ENCODE peak calls at places on chromosomes 3 and 15, in ten cellular contexts. P, O, K, M, D, C, Y, X, H and B are unnamed samples.

GRCh38 chr3:24451461-24452099 is 43.1 kb downstream of the THRB start:
- DNase-seq in P (peak), O (no peak), K (no peak), M (no peak), D (no peak), C (no peak), Y (no peak), X (peak), H (no peak), B (no peak)

GRCh38 chr3:169846458-169847193 is 23.1 kb downstream of the LRRC31 start:
- DNase-seq in P (peak), O (no peak), K (no peak), M (no peak), D (no peak), C (no peak), Y (no peak), X (peak), H (no peak), B (peak)

GRCh38 chr15:79179597-79179996 is 89.0 kb upstream of the RASGRF1 start:
- DNase-seq in P (no peak), O (no peak), K (no peak), M (no peak), D (no peak), C (no peak), Y (no peak), X (no peak), H (no peak), B (no peak)

GRCh38 chr15:38563723-38564519 is 693 bp downstream of the RASGRP1 start:
- DNase-seq in P (peak), O (peak), K (peak), M (peak), D (peak), C (peak), Y (peak), X (peak), H (peak), B (peak)

GRCh38 chr15:95682129-95682528 is 648.4 kb upstream of the NR2F2 start:
- DNase-seq in P (no peak), O (no peak), K (no peak), M (no peak), D (no peak), C (no peak), Y (no peak), X (no peak), H (no peak), B (no peak)

GRCh38 chr15:83379574-83379973 is 67.6 kb upstream of the SH3GL3 start:
- DNase-seq in P (peak), O (no peak), K (no peak), M (no peak), D (no peak), C (no peak), Y (no peak), X (peak), H (no peak), B (no peak)

GRCh38 chr3:56855856-56856538 is 54.2 kb upstream of the ARHGEF3 start:
- DNase-seq in P (no peak), O (no peak), K (peak), M (peak), D (peak), C (no peak), Y (peak), X (no peak), H (no peak), B (no peak)

GRCh38 chr15:42035362-42035761 is 14.5 kb upstream of the PLA2G4E start:
- DNase-seq in P (no peak), O (no peak), K (no peak), M (no peak), D (no peak), C (peak), Y (peak), X (peak), H (peak), B (peak)

GRCh38 chr3:72899349-72899765 is 11.5 kb downstream of the GXYLT2 start:
- DNase-seq in P (no peak), O (no peak), K (no peak), M (no peak), D (no peak), C (no peak), Y (no peak), X (peak), H (no peak), B (no peak)

GRCh38 chr15:71559098-71559497 is 251.3 kb upstream of the NR2E3 start:
- DNase-seq in P (no peak), O (no peak), K (no peak), M (no peak), D (no peak), C (no peak), Y (no peak), X (peak), H (no peak), B (no peak)

GRCh38 chr3:147422226-147422933 is 13.2 kb downstream of the ZIC1 start:
- DNase-seq in P (no peak), O (no peak), K (no peak), M (no peak), D (peak), C (no peak), Y (no peak), X (no peak), H (no peak), B (peak)

GRCh38 chr15:49625460-49626036 is 4.7 kb downstream of the DTWD1 start:
- DNase-seq in P (no peak), O (no peak), K (no peak), M (no peak), D (peak), C (no peak), Y (no peak), X (peak), H (no peak), B (no peak)
- TF ChIP-seq CTCF in P (no peak), O (no peak), K (no peak), M (no peak), D (no peak), C (no peak), Y (no peak), X (no peak), H (no peak), B (no peak)

GRCh38 chr3:182904164-182904563 is 76.2 kb downstream of the DCUN1D1 start:
- DNase-seq in P (no peak), O (no peak), K (no peak), M (no peak), D (no peak), C (no peak), Y (no peak), X (no peak), H (no peak), B (no peak)
- TF ChIP-seq CTCF in P (no peak), O (no peak), K (peak), M (no peak), D (peak), C (no peak), Y (no peak), X (peak), H (no peak), B (no peak)

DNA sequence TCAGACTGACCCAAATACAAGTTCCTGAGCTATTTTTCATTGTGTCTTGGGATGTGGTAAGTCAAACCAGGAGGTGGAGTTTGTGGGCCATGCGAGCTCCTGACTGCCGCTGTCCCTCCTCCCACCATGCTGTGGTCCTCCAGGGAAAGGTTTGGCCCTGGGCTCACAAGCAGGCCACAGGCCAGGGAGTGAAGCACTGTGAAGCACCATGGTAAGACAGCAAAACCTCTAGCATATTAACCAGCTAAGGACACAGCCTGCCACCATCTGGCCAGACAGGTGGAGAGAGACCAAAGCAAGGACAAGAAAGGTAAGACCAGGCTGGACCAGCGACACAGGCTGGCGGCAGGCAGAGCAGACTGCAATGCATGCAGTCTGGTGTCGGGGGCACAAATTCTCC is 15.3 kb downstream of the RAB43 start:
- DNase-seq in P (no peak), O (no peak), K (no peak), M (no peak), D (peak), C (no peak), Y (no peak), X (no peak), H (no peak), B (no peak)
- TF ChIP-seq CTCF in P (no peak), O (no peak), K (no peak), M (no peak), D (peak), C (no peak), Y (peak), X (no peak), H (no peak), B (no peak)

DNA sequence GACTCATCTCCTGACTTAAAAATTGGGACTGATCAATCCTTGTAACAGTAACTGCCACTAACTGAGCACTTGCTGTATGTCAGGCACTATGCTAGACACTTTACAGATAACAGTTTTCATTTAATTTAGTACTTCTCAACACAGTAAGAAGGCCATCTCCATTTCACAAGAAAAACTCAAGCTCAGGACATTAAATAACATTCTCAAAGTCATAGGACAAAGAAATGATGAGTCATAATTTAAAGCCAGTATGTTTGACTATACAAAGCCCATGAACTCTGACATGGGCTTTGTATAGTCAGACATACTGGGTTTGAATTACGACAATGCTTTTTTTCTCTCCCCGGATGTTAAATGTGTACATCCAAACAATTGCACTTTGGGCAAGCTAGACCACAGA is 9.3 kb downstream of the IGSF11 start:
- DNase-seq in P (no peak), O (no peak), K (no peak), M (no peak), D (no peak), C (no peak), Y (no peak), X (no peak), H (no peak), B (no peak)
- TF ChIP-seq CTCF in P (no peak), O (no peak), K (no peak), M (no peak), D (no peak), C (no peak), Y (no peak), X (no peak), H (no peak), B (no peak)

DNA sequence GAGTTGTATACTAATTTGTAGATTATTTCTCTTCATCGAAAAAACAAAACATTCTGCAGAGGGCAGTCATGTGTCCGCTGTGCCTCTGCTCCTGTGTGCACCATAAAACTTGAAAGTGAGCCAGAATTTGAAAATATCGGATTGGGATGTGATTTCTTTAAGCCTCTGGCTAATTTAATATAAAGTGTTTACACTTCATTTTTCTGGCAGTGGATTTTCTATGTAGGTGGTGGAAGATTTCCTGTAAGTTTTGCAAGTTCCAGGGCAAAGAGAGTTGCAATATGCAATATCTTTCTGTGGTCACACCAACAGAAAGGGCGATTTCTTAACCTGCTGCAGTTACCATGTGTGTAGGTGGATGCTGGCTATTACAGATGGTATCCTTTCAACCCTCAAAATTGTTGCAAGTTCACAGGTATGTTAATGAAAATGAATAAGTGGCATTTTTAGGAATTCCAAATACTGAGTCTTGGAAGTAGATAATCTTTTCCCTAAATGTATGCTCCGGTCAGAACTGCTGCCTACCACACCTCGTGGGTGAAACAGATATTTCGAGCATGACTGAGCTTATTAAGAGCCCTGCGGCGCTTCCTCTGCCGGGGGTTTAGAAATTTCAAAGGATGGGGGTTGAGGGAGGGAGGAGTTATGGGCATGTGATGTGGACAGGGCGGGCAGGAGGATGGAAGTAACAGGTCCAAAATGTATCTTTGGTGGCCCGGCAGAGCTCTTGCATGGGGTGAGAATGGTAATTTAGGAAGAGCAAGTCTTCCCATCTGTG is 134.0 kb downstream of the PGPEP1L start:
- DNase-seq in P (peak), O (no peak), K (no peak), M (no peak), D (peak), C (no peak), Y (no peak), X (peak), H (no peak), B (no peak)
- TF ChIP-seq CTCF in P (no peak), O (no peak), K (no peak), M (no peak), D (no peak), C (no peak), Y (no peak), X (no peak), H (no peak), B (no peak)

DNA sequence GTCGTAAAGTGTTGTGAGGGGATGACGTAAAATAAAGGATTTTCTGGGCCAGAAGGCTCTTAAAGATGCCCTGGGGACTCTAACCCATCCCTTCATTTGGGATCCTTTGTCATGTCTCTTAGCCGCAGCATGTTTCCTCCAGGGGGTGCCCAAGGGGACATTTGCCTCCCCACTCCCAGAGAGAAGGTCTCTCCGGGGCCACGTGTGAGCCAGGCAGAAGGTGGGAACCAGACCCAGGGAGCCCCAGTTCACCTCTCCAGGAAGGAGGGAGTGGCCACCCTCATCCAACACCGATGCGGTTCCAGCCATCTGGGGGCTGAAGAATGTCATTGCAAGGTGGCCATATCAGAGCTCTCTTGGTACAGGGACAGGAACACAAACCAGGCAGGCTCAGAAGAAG is 25.2 kb downstream of the ST8SIA2 start:
- DNase-seq in P (no peak), O (no peak), K (no peak), M (no peak), D (no peak), C (no peak), Y (no peak), X (no peak), H (no peak), B (no peak)
- TF ChIP-seq CTCF in P (no peak), O (no peak), K (no peak), M (no peak), D (peak), C (no peak), Y (no peak), X (no peak), H (no peak), B (no peak)